ENCODE peak calls at places on chromosomes 4 and X, in six cellular contexts. V, M, I, D, W and G are unnamed samples.

GRCh38 chr4:139633195-139633594 is 32.4 kb upstream of the MGST2 start:
- ATAC-seq in I (no peak), M (peak), W (peak), D (no peak), V (no peak), G (no peak)

GRCh38 chr4:78312989-78313753 is 238.4 kb upstream of the ANXA3 start:
- ATAC-seq in M (no peak), W (no peak), V (no peak), D (no peak), I (no peak), G (no peak)

GRCh38 chr4:47939456-47939855 is 25.1 kb upstream of the NFXL1 start:
- ATAC-seq in D (no peak), W (no peak), M (no peak), V (peak), I (peak), G (no peak)

GRCh38 chr4:121717680-121718237 is 21.0 kb upstream of the ANXA5 start:
- ATAC-seq in M (peak), D (no peak), V (peak), I (peak), W (peak), G (peak)

GRCh38 chrX:111088628-111089027 is 7.4 kb upstream of the PAK3 start:
- ATAC-seq in M (no peak), I (no peak), D (no peak), V (no peak), W (no peak), G (no peak)

GRCh38 chr4:82232891-82233290 is 140.9 kb downstream of the HNRNPD start:
- ATAC-seq in W (no peak), V (no peak), I (no peak), D (no peak), M (no peak), G (no peak)

GRCh38 chr4:53137468-53137867 is 228.4 kb downstream of the SCFD2 start:
- ATAC-seq in W (no peak), D (no peak), V (no peak), M (no peak), I (no peak), G (no peak)

GRCh38 chrX:34300871-34301270 is 168.8 kb upstream of the FAM47A start:
- ATAC-seq in I (peak), M (no peak), W (no peak), V (no peak), D (no peak), G (no peak)

GRCh38 chr4:145218251-145218650 is 37.9 kb upstream of the OTUD4 start:
- ATAC-seq in V (peak), I (no peak), W (peak), M (no peak), D (peak), G (peak)

GRCh38 chrX:23548164-23548563 is 119.1 kb upstream of the PRDX4 start:
- ATAC-seq in W (no peak), I (no peak), M (no peak), D (no peak), V (no peak), G (no peak)

GRCh38 chr4:74632634-74633033 is 161.7 kb downstream of the BTC start:
- ATAC-seq in I (peak), W (peak), V (peak), D (no peak), M (no peak), G (no peak)

GRCh38 chr4:102823464-102823863 is 3.9 kb downstream of the UBE2D3 start:
- ATAC-seq in W (no peak), I (no peak), M (no peak), D (no peak), V (no peak), G (no peak)

GRCh38 chr4:160202802-160203201 is 1099.9 kb downstream of the RAPGEF2 start:
- ATAC-seq in D (no peak), V (no peak), W (no peak), M (no peak), I (no peak), G (no peak)

GRCh38 chr4:48991357-48991756 is 5.3 kb downstream of the CWH43 start:
- ATAC-seq in M (no peak), D (no peak), I (no peak), W (no peak), V (no peak), G (no peak)

GRCh38 chr4:30258949-30259348 is 461.2 kb upstream of the PCDH7 start:
- ATAC-seq in D (no peak), W (no peak), M (no peak), I (no peak), V (no peak), G (no peak)

GRCh38 chrX:70132877-70133302 is 357 bp upstream of the IGBP1 start:
- ATAC-seq in V (no peak), D (no peak), W (peak), M (no peak), I (no peak), G (no peak)

GRCh38 chr4:40710484-40711269 is 39.1 kb upstream of the NSUN7 start:
- ATAC-seq in V (peak), D (no peak), M (no peak), W (no peak), I (peak), G (no peak)

GRCh38 chr4:52126946-52127345 is 75.8 kb downstream of the SPATA18 start:
- ATAC-seq in W (no peak), V (no peak), I (no peak), D (peak), M (no peak), G (no peak)

GRCh38 chrX:13059676-13060499 is 15.5 kb upstream of the FAM9C start:
- ATAC-seq in M (no peak), D (no peak), V (no peak), I (peak), W (no peak), G (no peak)

GRCh38 chr4:75696036-75696435 is 22.8 kb upstream of the G3BP2 start:
- ATAC-seq in V (peak), W (peak), D (no peak), I (peak), M (peak), G (peak)

GRCh38 chrX:39627257-39627656 is 470.5 kb downstream of the BCOR start:
- ATAC-seq in I (no peak), M (no peak), V (no peak), W (no peak), D (no peak), G (no peak)

GRCh38 chr4:185424905-185425599 is 712 bp downstream of the UFSP2 start:
- ATAC-seq in M (peak), D (peak), W (peak), I (peak), V (peak), G (peak)

GRCh38 chrX:13689519-13690211 is 737 bp downstream of the RAB9A start:
- ATAC-seq in M (no peak), W (no peak), D (no peak), V (no peak), I (no peak), G (no peak)

GRCh38 chr4:56680266-56680665 is 830 bp downstream of the HOPX start:
- ATAC-seq in D (no peak), W (peak), I (peak), V (peak), M (no peak), G (no peak)

GRCh38 chr4:81455895-81456294 is 15.8 kb downstream of the RASGEF1B start:
- ATAC-seq in I (no peak), D (no peak), M (no peak), V (no peak), W (no peak), G (no peak)

GRCh38 chr4:98887137-98887536 is 41.8 kb downstream of the EIF4E start:
- ATAC-seq in V (no peak), W (no peak), D (no peak), M (no peak), I (no peak), G (no peak)

GRCh38 chr4:98890698-98891097 is 38.2 kb downstream of the EIF4E start:
- ATAC-seq in I (no peak), V (no peak), M (no peak), W (no peak), D (no peak), G (no peak)

DNA sequence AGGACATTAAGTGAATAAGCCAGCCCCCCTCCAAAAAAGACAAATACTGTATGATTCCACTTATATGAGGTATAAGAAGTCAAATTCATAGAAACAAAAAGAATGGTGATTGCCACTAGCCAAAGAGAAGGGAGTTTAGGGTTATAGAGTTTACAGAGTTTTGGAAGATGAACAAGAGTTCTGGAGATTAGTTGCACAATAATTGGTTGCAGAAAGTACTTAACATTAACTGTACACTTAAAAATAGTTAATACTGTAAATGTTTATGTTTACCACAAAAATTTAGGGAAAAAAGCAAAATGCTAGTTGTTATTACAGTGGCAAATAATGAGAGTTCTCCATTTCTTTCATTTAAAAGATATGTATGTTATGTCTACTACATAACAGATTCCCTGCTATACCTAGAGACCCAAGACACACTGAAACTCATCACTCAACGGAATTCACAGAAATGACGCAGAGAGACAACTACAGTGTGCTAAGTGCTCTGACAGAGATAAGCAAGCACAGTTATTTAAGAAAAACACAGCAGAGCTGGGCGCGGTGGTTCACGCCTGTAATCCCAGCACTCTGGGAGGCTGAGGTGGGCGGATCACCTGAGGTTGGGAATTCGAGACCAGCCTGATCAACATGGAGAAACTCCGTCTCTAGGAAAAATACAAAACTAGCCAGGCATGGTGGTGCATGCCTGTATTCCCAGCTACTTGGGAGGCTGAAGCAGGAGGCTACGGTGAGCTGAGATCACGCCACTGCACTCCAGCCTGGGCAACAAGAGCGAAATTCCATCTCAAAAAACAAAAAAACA is 37.2 kb downstream of the EIF4E start:
- ATAC-seq in D (no peak), M (no peak), V (no peak), W (no peak), I (no peak), G (no peak)
- H3K4me3 ChIP-seq in D (no peak), M (no peak), V (no peak), W (no peak), I (no peak), G (no peak)

DNA sequence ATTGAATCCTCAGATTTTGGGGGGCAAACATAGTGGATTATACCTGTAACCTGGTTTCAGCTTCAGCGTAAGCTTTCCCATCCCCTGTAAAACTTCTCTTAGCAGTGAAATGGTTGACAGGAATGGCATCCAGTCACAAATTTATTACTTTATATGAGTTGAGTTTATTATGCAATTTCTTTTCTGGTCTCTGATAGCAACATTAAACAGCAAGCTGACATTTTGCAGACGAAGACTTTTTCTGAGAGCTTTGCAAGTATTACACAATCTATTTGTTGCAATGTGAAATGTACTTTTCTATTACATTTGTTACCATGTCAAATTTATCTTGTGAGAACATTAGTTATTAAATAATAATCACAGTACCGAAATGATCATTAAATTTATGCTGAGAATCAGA is 60.6 kb downstream of the GSPT2 start:
- ATAC-seq in V (no peak), M (no peak), I (no peak), D (no peak), W (no peak), G (no peak)
- H3K4me3 ChIP-seq in V (peak), M (peak), I (peak), D (peak), W (peak), G (peak)

GRCh38 chr4:1252928-1253492 is 4.1 kb upstream of the CTBP1 start:
- ATAC-seq in I (no peak), W (no peak), M (no peak), D (no peak), V (no peak), G (no peak)
- H3K4me3 ChIP-seq in I (no peak), W (no peak), M (no peak), D (no peak), V (no peak), G (no peak)

GRCh38 chrX:49039598-49040375 is 3.4 kb downstream of the TFE3 start:
- ATAC-seq in D (peak), M (no peak), W (peak), I (peak), V (peak), G (peak)
- H3K4me3 ChIP-seq in D (peak), M (peak), W (peak), I (peak), V (peak), G (peak)